ENCODE peak calls at places on chromosomes 4 and X, in ten cellular contexts. Q is endothelial cell; B is neural crest cell; N is fibroblast of lung; T is fibroblast of pulmonary artery; S is AG10803; H is A673; M is activated B cell treated with CpG ODN at 0.5 μM for 24 hours; Z is cardiac fibroblast; C is activated CD8-positive, alpha-beta T cell treated with anti-CD3 and anti-CD28 coated beads for 36 hours. P is an unnamed sample.

GRCh38 chr4:56871357-56871993 is 36.2 kb upstream of the REST start:
- DNase-seq in Q (peak), B (peak), N (peak), T (peak), S (peak), H (no peak), M (no peak), Z (peak), C (peak), P (no peak)

GRCh38 chr4:24248674-24249644 is 335.4 kb downstream of the DHX15 start:
- DNase-seq in Q (no peak), B (no peak), N (no peak), T (no peak), S (no peak), H (no peak), M (no peak), Z (peak), C (no peak), P (no peak)

GRCh38 chrX:71067079-71067478 is 1.1 kb downstream of the SNX12 start:
- DNase-seq in Q (no peak), B (no peak), N (no peak), T (no peak), S (no peak), H (no peak), M (no peak), Z (no peak), C (no peak), P (no peak)

GRCh38 chr4:61068745-61069144 is 131.4 kb upstream of the ADGRL3 start:
- DNase-seq in Q (no peak), B (no peak), N (peak), T (peak), S (no peak), H (no peak), M (no peak), Z (peak), C (no peak), P (no peak)

GRCh38 chr4:48064349-48064748 is 47.8 kb downstream of the NIPAL1 start:
- DNase-seq in Q (no peak), B (no peak), N (no peak), T (no peak), S (no peak), H (no peak), M (no peak), Z (no peak), C (peak), P (no peak)

GRCh38 chr4:56804551-56804950 is 16.9 kb downstream of the SPINK2 start:
- DNase-seq in Q (no peak), B (no peak), N (no peak), T (peak), S (peak), H (no peak), M (no peak), Z (peak), C (no peak), P (peak)

GRCh38 chr4:158768577-158769174 is at the start of gene FNIP2:
- DNase-seq in Q (peak), B (peak), N (peak), T (peak), S (peak), H (peak), M (peak), Z (peak), C (peak), P (peak)

GRCh38 chr4:7336732-7337131 is 98.0 kb downstream of the PSAPL1 start:
- DNase-seq in Q (no peak), B (no peak), N (no peak), T (no peak), S (no peak), H (no peak), M (no peak), Z (no peak), C (no peak), P (no peak)

GRCh38 chr4:79042079-79042674 is 102.9 kb upstream of the PAQR3 start:
- DNase-seq in Q (peak), B (no peak), N (peak), T (peak), S (peak), H (peak), M (no peak), Z (peak), C (no peak), P (peak)

GRCh38 chrX:74535211-74535621 is 79.2 kb downstream of the RLIM start:
- DNase-seq in Q (peak), B (no peak), N (peak), T (peak), S (peak), H (peak), M (no peak), Z (peak), C (no peak), P (peak)

GRCh38 chr4:71711044-71711984 is 72.6 kb downstream of the GC start:
- DNase-seq in Q (no peak), B (no peak), N (no peak), T (no peak), S (no peak), H (no peak), M (no peak), Z (no peak), C (no peak), P (no peak)

GRCh38 chrX:24149346-24150050 is at the start of gene ZFX:
- DNase-seq in Q (peak), B (peak), N (peak), T (peak), S (peak), H (peak), M (peak), Z (peak), C (peak), P (peak)

GRCh38 chr4:122914938-122915337 is 7.5 kb downstream of the NUDT6 start:
- DNase-seq in Q (no peak), B (no peak), N (peak), T (peak), S (peak), H (no peak), M (no peak), Z (peak), C (no peak), P (peak)

GRCh38 chr4:112897548-112897947 is 151.9 kb upstream of the ANK2 start:
- DNase-seq in Q (no peak), B (no peak), N (no peak), T (no peak), S (no peak), H (no peak), M (no peak), Z (no peak), C (no peak), P (no peak)

DNA sequence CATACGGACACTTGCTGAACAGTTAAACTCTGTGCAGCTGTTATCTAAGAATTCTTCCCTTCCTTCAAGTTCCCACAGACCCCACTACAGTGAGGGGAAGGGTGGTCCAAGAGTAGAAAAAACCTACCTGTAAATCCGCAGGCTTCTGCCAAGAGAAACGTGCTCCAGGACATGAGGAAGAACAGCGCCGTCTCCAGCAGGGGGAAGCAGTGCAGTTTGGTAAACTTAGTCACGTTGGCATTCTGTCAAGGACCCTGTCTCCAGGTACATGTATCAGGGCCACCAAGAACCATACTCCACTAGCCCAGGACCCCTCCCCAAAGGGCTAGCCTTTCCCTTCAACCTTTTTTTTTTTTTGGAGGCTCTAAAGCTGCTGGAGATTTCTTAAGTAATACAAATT is 79.9 kb downstream of the CHST7 start:
- DNase-seq in Q (peak), B (no peak), N (peak), T (peak), S (no peak), H (peak), M (no peak), Z (no peak), C (peak), P (no peak)
- TF ChIP-seq CTCF in Q (no peak), B (peak), N (no peak), T (peak), S (peak), H (peak), M (no peak), Z (peak), C (no peak), P (peak)

GRCh38 chr4:27360651-27361347 is 500.2 kb downstream of the STIM2 start:
- DNase-seq in Q (no peak), B (peak), N (no peak), T (peak), S (peak), H (peak), M (no peak), Z (peak), C (no peak), P (peak)

GRCh38 chr4:27358269-27358668 is 497.6 kb downstream of the STIM2 start:
- DNase-seq in Q (no peak), B (no peak), N (no peak), T (no peak), S (no peak), H (no peak), M (no peak), Z (no peak), C (no peak), P (no peak)

GRCh38 chr4:27357283-27357682 is 496.6 kb downstream of the STIM2 start:
- DNase-seq in Q (no peak), B (no peak), N (no peak), T (peak), S (no peak), H (peak), M (no peak), Z (peak), C (no peak), P (no peak)
- TF ChIP-seq CTCF in Q (no peak), B (peak), N (no peak), T (peak), S (peak), H (peak), M (no peak), Z (peak), C (no peak), P (peak)

DNA sequence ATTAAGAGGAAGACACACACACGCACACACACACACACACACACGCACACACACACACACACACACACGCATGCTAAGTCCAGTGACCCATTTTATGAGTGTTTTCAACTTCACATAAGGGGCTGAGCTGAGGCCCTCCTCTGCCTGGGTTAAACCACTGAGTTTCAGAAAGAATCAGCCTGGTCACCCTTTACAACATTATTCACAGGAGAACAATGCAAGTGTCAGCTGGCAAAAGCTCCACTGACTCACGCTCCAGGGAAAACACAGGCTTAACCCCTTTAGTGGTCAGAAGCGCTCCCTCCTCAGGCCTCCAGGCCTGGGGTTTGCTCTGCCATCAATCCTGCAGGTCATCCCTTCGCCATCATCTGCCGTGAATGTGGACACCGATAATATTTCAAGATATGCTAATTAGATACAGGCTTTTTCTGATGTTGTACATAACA is 46.9 kb downstream of the ACOX3 start:
- DNase-seq in Q (no peak), B (peak), N (peak), T (peak), S (peak), H (no peak), M (no peak), Z (peak), C (no peak), P (peak)
- TF ChIP-seq CTCF in Q (no peak), B (no peak), N (peak), T (peak), S (peak), H (no peak), M (no peak), Z (peak), C (no peak), P (peak)

DNA sequence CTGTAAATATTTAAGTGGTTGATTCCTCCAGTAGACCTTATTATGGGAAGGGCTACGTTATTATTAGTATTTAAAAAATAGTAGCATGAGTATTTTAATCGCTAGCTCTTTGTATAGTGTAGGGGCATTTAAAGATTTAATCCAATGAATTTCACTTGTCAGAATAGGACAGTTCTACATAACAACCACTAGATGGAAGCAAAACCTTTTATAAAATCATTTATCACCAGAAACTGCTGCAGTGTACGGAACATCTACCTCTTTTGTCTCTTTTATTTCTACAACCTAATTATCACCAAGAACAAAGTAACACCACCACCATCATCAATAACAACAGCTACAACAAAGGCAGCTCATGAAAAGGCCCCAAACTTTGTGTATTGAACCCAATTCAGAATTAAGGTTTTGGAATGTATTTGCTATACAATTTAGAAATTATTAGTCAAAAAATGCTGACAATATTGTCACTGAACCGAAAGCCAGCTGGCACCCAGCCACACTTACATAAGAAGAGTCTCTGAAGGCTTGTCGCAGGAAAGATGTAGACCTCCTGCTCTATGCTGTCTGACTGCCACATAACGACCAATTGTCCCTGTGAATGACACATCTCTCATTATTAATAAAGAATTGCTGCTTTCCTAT is 260.9 kb upstream of the RPS6KA3 start:
- DNase-seq in Q (no peak), B (no peak), N (peak), T (peak), S (peak), H (peak), M (no peak), Z (peak), C (no peak), P (no peak)
- TF ChIP-seq CTCF in Q (peak), B (peak), N (no peak), T (peak), S (peak), H (peak), M (no peak), Z (peak), C (peak), P (peak)

GRCh38 chr4:26379837-26380236 is 59.0 kb downstream of the RBPJ start:
- DNase-seq in Q (no peak), B (no peak), N (no peak), T (no peak), S (no peak), H (no peak), M (no peak), Z (no peak), C (no peak), P (no peak)

GRCh38 chr4:26384380-26385057 is 63.7 kb downstream of the RBPJ start:
- DNase-seq in Q (no peak), B (no peak), N (no peak), T (no peak), S (no peak), H (no peak), M (no peak), Z (no peak), C (no peak), P (no peak)

GRCh38 chr4:26385690-26386089 is 64.9 kb downstream of the RBPJ start:
- DNase-seq in Q (no peak), B (no peak), N (no peak), T (no peak), S (no peak), H (no peak), M (no peak), Z (no peak), C (no peak), P (no peak)

GRCh38 chr4:26377352-26378311 is 56.8 kb downstream of the RBPJ start:
- DNase-seq in Q (no peak), B (no peak), N (no peak), T (no peak), S (no peak), H (no peak), M (no peak), Z (no peak), C (no peak), P (no peak)

GRCh38 chr4:26380740-26381139 is 59.9 kb downstream of the RBPJ start:
- DNase-seq in Q (no peak), B (no peak), N (no peak), T (no peak), S (no peak), H (no peak), M (no peak), Z (no peak), C (no peak), P (no peak)
- TF ChIP-seq CTCF in Q (no peak), B (no peak), N (no peak), T (no peak), S (no peak), H (no peak), M (no peak), Z (no peak), C (no peak), P (no peak)

DNA sequence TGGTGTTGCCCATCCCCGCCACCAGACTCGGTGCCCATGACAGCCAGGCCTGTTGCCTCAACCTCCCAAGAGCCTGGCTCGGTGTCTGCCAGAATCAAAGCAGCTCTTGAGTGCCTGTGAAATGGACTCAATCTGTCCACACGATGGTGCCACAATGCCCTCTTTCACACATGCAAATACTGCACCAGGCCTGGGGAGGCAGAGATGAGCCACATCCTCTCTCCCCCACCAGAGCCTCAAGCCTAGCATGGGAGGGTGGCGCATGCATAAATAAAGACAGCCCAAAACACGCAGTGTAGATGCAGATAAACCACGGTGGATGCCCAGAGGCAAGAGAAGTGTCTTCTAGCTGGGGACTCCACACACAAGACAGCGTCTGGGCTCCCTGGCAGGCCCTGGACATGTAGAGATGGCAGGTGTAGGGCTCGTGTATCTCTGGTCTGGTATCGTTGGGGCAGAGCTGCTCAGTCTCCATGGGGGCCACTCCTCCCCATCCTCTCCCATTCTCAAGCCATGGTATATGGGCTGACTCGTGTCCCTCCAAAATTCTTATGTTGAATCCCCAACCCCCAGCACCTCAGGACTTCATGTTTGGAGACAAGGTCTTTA is 65.6 kb downstream of the JAKMIP1 start:
- DNase-seq in Q (no peak), B (no peak), N (no peak), T (no peak), S (no peak), H (peak), M (no peak), Z (no peak), C (peak), P (no peak)
- TF ChIP-seq CTCF in Q (no peak), B (no peak), N (no peak), T (no peak), S (no peak), H (peak), M (no peak), Z (no peak), C (no peak), P (no peak)

GRCh38 chr4:176001171-176002006 is 64.3 kb upstream of the WDR17 start:
- DNase-seq in Q (peak), B (peak), N (peak), T (peak), S (peak), H (peak), M (no peak), Z (peak), C (no peak), P (no peak)
- TF ChIP-seq CTCF in Q (no peak), B (no peak), N (no peak), T (no peak), S (no peak), H (no peak), M (no peak), Z (no peak), C (no peak), P (no peak)

GRCh38 chr4:186169942-186170802 is 21.2 kb upstream of the CYP4V2 start:
- DNase-seq in Q (no peak), B (no peak), N (no peak), T (no peak), S (no peak), H (no peak), M (no peak), Z (no peak), C (no peak), P (no peak)
- TF ChIP-seq CTCF in Q (no peak), B (peak), N (no peak), T (no peak), S (no peak), H (no peak), M (no peak), Z (no peak), C (no peak), P (no peak)